ENCODE peak calls at places on chromosome 18, in six cellular contexts. Y is activated CD8-positive, alpha-beta memory T cell treated with anti-CD3 and anti-CD28 coated beads for 48 hours; H is H7; W is NCI-H510A treated with DMSO at 0.1 percent for 48 hours; F is effector memory CD8-positive, alpha-beta T cell; I is substantia nigra. O is an unnamed sample.
A peak's percentile ranks its signal among the peaks of the same experiment; 100 is the strongest.

GRCh38 chr18:46264255-46264654 is 160.1 kb downstream of the HAUS1 start:
- DNase-seq in Y (no peak), H (peak; percentile 37), W (no peak), F (no peak), I (no peak), O (no peak)

GRCh38 chr18:44564922-44565321 is 115.8 kb upstream of the SETBP1 start:
- DNase-seq in Y (no peak), H (no peak), W (no peak), F (no peak), I (no peak), O (no peak)

GRCh38 chr18:28176933-28177827 is at the start of gene CDH2:
- DNase-seq in Y (no peak), H (peak; percentile 90), W (peak; percentile 96), F (no peak), I (peak; percentile 62), O (no peak)

GRCh38 chr18:38545071-38545470 is 979.5 kb upstream of the CELF4 start:
- DNase-seq in Y (no peak), H (peak; percentile 24), W (peak; percentile 29), F (no peak), I (no peak), O (no peak)

GRCh38 chr18:27108842-27109241 is 76.3 kb downstream of the CHST9 start:
- DNase-seq in Y (no peak), H (no peak), W (no peak), F (no peak), I (no peak), O (no peak)

GRCh38 chr18:22964116-22964515 is 31.0 kb downstream of the RBBP8 start:
- DNase-seq in Y (no peak), H (no peak), W (no peak), F (no peak), I (no peak), O (no peak)

GRCh38 chr18:74268933-74269620 is 22.7 kb downstream of the CYB5A start:
- DNase-seq in Y (no peak), H (no peak), W (no peak), F (no peak), I (no peak), O (no peak)

GRCh38 chr18:10912790-10913560 is 236.4 kb downstream of the PIEZO2 start:
- DNase-seq in Y (no peak), H (no peak), W (no peak), F (no peak), I (no peak), O (no peak)

GRCh38 chr18:55775972-55776371 is 188.0 kb upstream of the TCF4 start:
- DNase-seq in Y (no peak), H (no peak), W (no peak), F (no peak), I (no peak), O (no peak)

GRCh38 chr18:58394046-58394445 is 234.8 kb downstream of the ALPK2 start:
- DNase-seq in Y (no peak), H (no peak), W (no peak), F (no peak), I (no peak), O (no peak)

GRCh38 chr18:23257686-23258565 is 122.6 kb downstream of the CABLES1 start:
- DNase-seq in Y (no peak), H (no peak), W (no peak), F (no peak), I (no peak), O (peak; percentile 12)

GRCh38 chr18:36300211-36300610 is 2.7 kb downstream of the FHOD3 start:
- DNase-seq in Y (no peak), H (no peak), W (no peak), F (no peak), I (no peak), O (no peak)

GRCh38 chr18:42578781-42579180 is 536.7 kb downstream of the RIT2 start:
- DNase-seq in Y (no peak), H (no peak), W (no peak), F (no peak), I (no peak), O (no peak)

GRCh38 chr18:79200546-79201268 is 131.5 kb downstream of the ATP9B start:
- DNase-seq in Y (no peak), H (peak; percentile 60), W (no peak), F (no peak), I (peak; percentile 51), O (no peak)

GRCh38 chr18:58314284-58314683 is 270.3 kb downstream of the NEDD4L start:
- DNase-seq in Y (no peak), H (no peak), W (no peak), F (no peak), I (no peak), O (no peak)

GRCh38 chr18:3452750-3453539 is 3.0 kb downstream of the TGIF1 start:
- DNase-seq in Y (no peak), H (no peak), W (no peak), F (no peak), I (no peak), O (no peak)

GRCh38 chr18:48745293-48745692 is 205.5 kb downstream of the SMAD7 start:
- DNase-seq in Y (no peak), H (no peak), W (no peak), F (no peak), I (no peak), O (no peak)

GRCh38 chr18:64785686-64786085 is 636.8 kb upstream of the LINC00305 start:
- DNase-seq in Y (no peak), H (no peak), W (no peak), F (no peak), I (no peak), O (peak; percentile 22)

GRCh38 chr18:63079114-63079513 is 240.5 kb downstream of the BCL2 start:
- DNase-seq in Y (no peak), H (no peak), W (peak; percentile 84), F (no peak), I (no peak), O (peak; percentile 38)

GRCh38 chr18:50820901-50821520 is 1.2 kb upstream of the MRO start:
- DNase-seq in Y (no peak), H (no peak), W (no peak), F (no peak), I (no peak), O (no peak)

GRCh38 chr18:29087616-29088246 is 910.8 kb upstream of the CDH2 start:
- DNase-seq in Y (no peak), H (no peak), W (no peak), F (no peak), I (no peak), O (no peak)

GRCh38 chr18:9547767-9548166 is 66.6 kb downstream of the PPP4R1 start:
- DNase-seq in Y (no peak), H (no peak), W (peak; percentile 85), F (no peak), I (no peak), O (no peak)

GRCh38 chr18:28126768-28127167 is 50.2 kb downstream of the CDH2 start:
- DNase-seq in Y (no peak), H (no peak), W (no peak), F (no peak), I (no peak), O (no peak)

GRCh38 chr18:22601481-22601880 is 183.8 kb upstream of the CTAGE1 start:
- DNase-seq in Y (no peak), H (no peak), W (no peak), F (no peak), I (no peak), O (no peak)

GRCh38 chr18:22170421-22171262 is 1.3 kb downstream of the GATA6 start:
- DNase-seq in Y (no peak), H (peak; percentile 76), W (no peak), F (no peak), I (no peak), O (no peak)

GRCh38 chr18:3264362-3264761 is 2.4 kb downstream of the MYL12B start:
- DNase-seq in Y (no peak), H (no peak), W (no peak), F (no peak), I (no peak), O (no peak)

GRCh38 chr18:57787068-57787682 is 15.9 kb downstream of the ATP8B1 start:
- DNase-seq in Y (no peak), H (no peak), W (no peak), F (no peak), I (no peak), O (no peak)

GRCh38 chr18:45566025-45566740 is 49.1 kb upstream of the SLC14A2 start:
- DNase-seq in Y (no peak), H (no peak), W (no peak), F (no peak), I (no peak), O (no peak)

GRCh38 chr18:41262688-41263087 is 692.3 kb upstream of the PIK3C3 start:
- DNase-seq in Y (no peak), H (no peak), W (no peak), F (no peak), I (no peak), O (no peak)

GRCh38 chr18:13369756-13370510 is 151.4 kb downstream of the LDLRAD4 start:
- DNase-seq in Y (no peak), H (no peak), W (peak; percentile 54), F (no peak), I (no peak), O (no peak)

GRCh38 chr18:25289040-25289631 is 62.8 kb downstream of the ZNF521 start:
- DNase-seq in Y (no peak), H (no peak), W (no peak), F (no peak), I (no peak), O (no peak)

GRCh38 chr18:76491801-76492668 is 3.0 kb downstream of the ZNF516 start:
- DNase-seq in Y (peak; percentile 19), H (peak; percentile 67), W (peak; percentile 68), F (no peak), I (no peak), O (no peak)

GRCh38 chr18:9619545-9619944 is 5.2 kb upstream of the PPP4R1 start:
- DNase-seq in Y (no peak), H (no peak), W (no peak), F (no peak), I (no peak), O (no peak)

GRCh38 chr18:58977801-58978200 is 113.1 kb downstream of the ZNF532 start:
- DNase-seq in Y (no peak), H (no peak), W (no peak), F (no peak), I (no peak), O (no peak)

GRCh38 chr18:51988277-51988676 is 351.7 kb upstream of the DCC start:
- DNase-seq in Y (no peak), H (peak; percentile 26), W (no peak), F (no peak), I (no peak), O (no peak)

GRCh38 chr18:37567994-37568359 is 2.4 kb upstream of the CELF4 start:
- DNase-seq in Y (no peak), H (no peak), W (no peak), F (no peak), I (no peak), O (no peak)

O was measured in naive B cell.